ENCODE peak calls at places on chromosomes 13 and 19, in six cellular contexts. One of them, this sample, is unnamed.

GRCh38 chr13:31891472-31891871 is 140.1 kb upstream of the FRY start:
- DNase-seq in pancreas: no peak
- DNase-seq in Caco-2: no peak
- DNase-seq in upper lobe of left lung: no peak
- DNase-seq in neural crest cell: no peak
- DNase-seq in GM23338: no peak
- DNase-seq in this sample: no peak

GRCh38 chr13:95239293-95239692 is 62.0 kb downstream of the ABCC4 start:
- DNase-seq in neural crest cell: no peak
- DNase-seq in pancreas: no peak
- DNase-seq in upper lobe of left lung: no peak
- DNase-seq in Caco-2: no peak
- DNase-seq in GM23338: no peak
- DNase-seq in this sample: no peak

GRCh38 chr19:40567040-40567749 is 9.5 kb upstream of the SHKBP1 start:
- DNase-seq in pancreas: no peak
- DNase-seq in neural crest cell: no peak
- DNase-seq in GM23338: peak; percentile 55
- DNase-seq in upper lobe of left lung: no peak
- DNase-seq in Caco-2: no peak
- DNase-seq in this sample: peak; percentile 47

GRCh38 chr19:41702208-41702651 is 6.2 kb upstream of the CEACAM5 start:
- DNase-seq in upper lobe of left lung: no peak
- DNase-seq in GM23338: no peak
- DNase-seq in pancreas: no peak
- DNase-seq in neural crest cell: no peak
- DNase-seq in Caco-2: no peak
- DNase-seq in this sample: no peak

GRCh38 chr19:46132508-46133100 is 8.1 kb upstream of the IGFL3 start:
- DNase-seq in pancreas: no peak
- DNase-seq in GM23338: no peak
- DNase-seq in neural crest cell: no peak
- DNase-seq in upper lobe of left lung: no peak
- DNase-seq in Caco-2: no peak
- DNase-seq in this sample: no peak

GRCh38 chr13:49627831-49628652 is at the start of gene ARL11:
- DNase-seq in pancreas: no peak
- DNase-seq in neural crest cell: no peak
- DNase-seq in GM23338: peak; percentile 90
- DNase-seq in upper lobe of left lung: peak; percentile 87
- DNase-seq in Caco-2: peak; percentile 53
- DNase-seq in this sample: peak; percentile 62

GRCh38 chr13:113952983-113953520 is 20.8 kb downstream of the C13orf46 start:
- DNase-seq in upper lobe of left lung: peak; percentile 63
- DNase-seq in Caco-2: no peak
- DNase-seq in GM23338: no peak
- DNase-seq in neural crest cell: no peak
- DNase-seq in pancreas: no peak
- DNase-seq in this sample: peak; percentile 11

GRCh38 chr19:19568802-19569756 is 31.0 kb downstream of the CILP2 start:
- DNase-seq in pancreas: no peak
- DNase-seq in Caco-2: no peak
- DNase-seq in neural crest cell: no peak
- DNase-seq in GM23338: no peak
- DNase-seq in upper lobe of left lung: no peak
- DNase-seq in this sample: no peak

GRCh38 chr13:48222358-48223015 is 10.5 kb upstream of the ITM2B start:
- DNase-seq in pancreas: no peak
- DNase-seq in upper lobe of left lung: no peak
- DNase-seq in GM23338: no peak
- DNase-seq in Caco-2: no peak
- DNase-seq in neural crest cell: no peak
- DNase-seq in this sample: no peak

GRCh38 chr13:29438772-29439171 is 156.7 kb downstream of the SLC7A1 start:
- DNase-seq in neural crest cell: no peak
- DNase-seq in Caco-2: no peak
- DNase-seq in pancreas: no peak
- DNase-seq in GM23338: no peak
- DNase-seq in upper lobe of left lung: no peak
- DNase-seq in this sample: no peak

GRCh38 chr13:99965329-99966000 is 6.1 kb downstream of the ZIC5 start:
- DNase-seq in GM23338: no peak
- DNase-seq in pancreas: no peak
- DNase-seq in Caco-2: no peak
- DNase-seq in neural crest cell: no peak
- DNase-seq in upper lobe of left lung: no peak
- DNase-seq in this sample: no peak

GRCh38 chr13:27919934-27920676 is at the start of gene PDX1:
- DNase-seq in neural crest cell: no peak
- DNase-seq in GM23338: peak; percentile 83
- DNase-seq in Caco-2: peak; percentile 86
- DNase-seq in upper lobe of left lung: peak; percentile 90
- DNase-seq in pancreas: peak; percentile 92
- DNase-seq in this sample: peak; percentile 71

GRCh38 chr19:12527034-12527836 is 24.0 kb downstream of the ZNF564 start:
- DNase-seq in pancreas: no peak
- DNase-seq in upper lobe of left lung: no peak
- DNase-seq in Caco-2: no peak
- DNase-seq in neural crest cell: no peak
- DNase-seq in GM23338: peak; percentile 69
- DNase-seq in this sample: no peak

GRCh38 chr19:12526542-12526941 is 24.7 kb downstream of the ZNF564 start:
- DNase-seq in pancreas: no peak
- DNase-seq in neural crest cell: no peak
- DNase-seq in upper lobe of left lung: no peak
- DNase-seq in Caco-2: no peak
- DNase-seq in GM23338: no peak
- DNase-seq in this sample: no peak

GRCh38 chr19:12521996-12522395 is 29.3 kb downstream of the ZNF564 start:
- DNase-seq in GM23338: peak; percentile 74
- DNase-seq in Caco-2: no peak
- DNase-seq in pancreas: no peak
- DNase-seq in upper lobe of left lung: no peak
- DNase-seq in neural crest cell: no peak
- DNase-seq in this sample: no peak
- TF ChIP-seq CTCF in GM23338: peak; percentile 66
- TF ChIP-seq CTCF in Caco-2: no peak
- TF ChIP-seq CTCF in pancreas: no peak
- TF ChIP-seq CTCF in upper lobe of left lung: no peak
- TF ChIP-seq CTCF in neural crest cell: peak; percentile 17
- TF ChIP-seq CTCF in this sample: no peak

GRCh38 chr19:55165952-55166529 is 372 bp downstream of the DNAAF3 start:
- DNase-seq in Caco-2: peak; percentile 87
- DNase-seq in neural crest cell: peak; percentile 77
- DNase-seq in pancreas: peak; percentile 71
- DNase-seq in GM23338: peak; percentile 98
- DNase-seq in upper lobe of left lung: peak; percentile 86
- DNase-seq in this sample: peak; percentile 88
- TF ChIP-seq CTCF in Caco-2: peak; percentile 67
- TF ChIP-seq CTCF in neural crest cell: peak; percentile 77
- TF ChIP-seq CTCF in pancreas: no peak
- TF ChIP-seq CTCF in GM23338: peak; percentile 79
- TF ChIP-seq CTCF in upper lobe of left lung: no peak
- TF ChIP-seq CTCF in this sample: peak; percentile 29

GRCh38 chr19:18488403-18488723 is 33.5 kb downstream of the ELL start:
- DNase-seq in Caco-2: no peak
- DNase-seq in neural crest cell: no peak
- DNase-seq in GM23338: no peak
- DNase-seq in pancreas: no peak
- DNase-seq in upper lobe of left lung: no peak
- DNase-seq in this sample: no peak
- TF ChIP-seq CTCF in Caco-2: no peak
- TF ChIP-seq CTCF in neural crest cell: no peak
- TF ChIP-seq CTCF in GM23338: no peak
- TF ChIP-seq CTCF in pancreas: no peak
- TF ChIP-seq CTCF in upper lobe of left lung: peak; percentile 49
- TF ChIP-seq CTCF in this sample: peak; percentile 26

GRCh38 chr13:25588336-25589060 is 216.7 kb downstream of the ATP8A2 start:
- DNase-seq in pancreas: no peak
- DNase-seq in upper lobe of left lung: peak; percentile 20
- DNase-seq in neural crest cell: no peak
- DNase-seq in GM23338: peak; percentile 32
- DNase-seq in Caco-2: no peak
- DNase-seq in this sample: no peak
- TF ChIP-seq CTCF in pancreas: no peak
- TF ChIP-seq CTCF in upper lobe of left lung: no peak
- TF ChIP-seq CTCF in neural crest cell: no peak
- TF ChIP-seq CTCF in GM23338: no peak
- TF ChIP-seq CTCF in Caco-2: no peak
- TF ChIP-seq CTCF in this sample: no peak

GRCh38 chr19:28239270-28239669 is 973.7 kb downstream of the UQCRFS1 start:
- DNase-seq in neural crest cell: peak; percentile 11
- DNase-seq in pancreas: no peak
- DNase-seq in Caco-2: no peak
- DNase-seq in upper lobe of left lung: no peak
- DNase-seq in GM23338: peak; percentile 86
- DNase-seq in this sample: peak; percentile 69
- TF ChIP-seq CTCF in neural crest cell: peak; percentile 48
- TF ChIP-seq CTCF in pancreas: no peak
- TF ChIP-seq CTCF in Caco-2: peak; percentile 25
- TF ChIP-seq CTCF in upper lobe of left lung: no peak
- TF ChIP-seq CTCF in GM23338: peak; percentile 75
- TF ChIP-seq CTCF in this sample: peak; percentile 51

GRCh38 chr13:110044521-110045200 is 258.3 kb upstream of the IRS2 start:
- DNase-seq in Caco-2: no peak
- DNase-seq in upper lobe of left lung: no peak
- DNase-seq in GM23338: peak; percentile 44
- DNase-seq in pancreas: no peak
- DNase-seq in neural crest cell: no peak
- DNase-seq in this sample: no peak

GRCh38 chr13:110045202-110045601 is 258.8 kb upstream of the IRS2 start:
- DNase-seq in upper lobe of left lung: no peak
- DNase-seq in pancreas: no peak
- DNase-seq in neural crest cell: no peak
- DNase-seq in Caco-2: no peak
- DNase-seq in GM23338: no peak
- DNase-seq in this sample: no peak

GRCh38 chr13:110037925-110038573 is 251.7 kb upstream of the IRS2 start:
- DNase-seq in GM23338: no peak
- DNase-seq in neural crest cell: no peak
- DNase-seq in upper lobe of left lung: no peak
- DNase-seq in Caco-2: no peak
- DNase-seq in pancreas: no peak
- DNase-seq in this sample: no peak

GRCh38 chr13:110045919-110046318 is 259.5 kb upstream of the IRS2 start:
- DNase-seq in Caco-2: no peak
- DNase-seq in upper lobe of left lung: no peak
- DNase-seq in GM23338: no peak
- DNase-seq in neural crest cell: no peak
- DNase-seq in pancreas: no peak
- DNase-seq in this sample: no peak

GRCh38 chr13:110042253-110042652 is 255.9 kb upstream of the IRS2 start:
- DNase-seq in pancreas: no peak
- DNase-seq in GM23338: no peak
- DNase-seq in upper lobe of left lung: no peak
- DNase-seq in Caco-2: no peak
- DNase-seq in neural crest cell: no peak
- DNase-seq in this sample: no peak
- TF ChIP-seq CTCF in pancreas: no peak
- TF ChIP-seq CTCF in GM23338: no peak
- TF ChIP-seq CTCF in upper lobe of left lung: no peak
- TF ChIP-seq CTCF in Caco-2: no peak
- TF ChIP-seq CTCF in neural crest cell: no peak
- TF ChIP-seq CTCF in this sample: no peak

GRCh38 chr19:48393559-48394330 is at the start of gene GRIN2D:
- DNase-seq in pancreas: peak; percentile 45
- DNase-seq in upper lobe of left lung: peak; percentile 88
- DNase-seq in GM23338: peak; percentile 65
- DNase-seq in neural crest cell: peak; percentile 45
- DNase-seq in Caco-2: peak; percentile 57
- DNase-seq in this sample: peak; percentile 87
- TF ChIP-seq CTCF in pancreas: no peak
- TF ChIP-seq CTCF in upper lobe of left lung: no peak
- TF ChIP-seq CTCF in GM23338: peak; percentile 34
- TF ChIP-seq CTCF in neural crest cell: no peak
- TF ChIP-seq CTCF in Caco-2: peak; percentile 20
- TF ChIP-seq CTCF in this sample: no peak

GRCh38 chr19:15461694-15462093 is 2.6 kb downstream of the RASAL3 start:
- DNase-seq in neural crest cell: no peak
- DNase-seq in pancreas: no peak
- DNase-seq in upper lobe of left lung: no peak
- DNase-seq in Caco-2: no peak
- DNase-seq in GM23338: no peak
- DNase-seq in this sample: no peak

GRCh38 chr19:15467734-15468214 is 3.4 kb upstream of the RASAL3 start:
- DNase-seq in upper lobe of left lung: no peak
- DNase-seq in GM23338: no peak
- DNase-seq in neural crest cell: no peak
- DNase-seq in Caco-2: no peak
- DNase-seq in pancreas: no peak
- DNase-seq in this sample: no peak

GRCh38 chr19:15464394-15465385 is at the start of gene RASAL3:
- DNase-seq in pancreas: no peak
- DNase-seq in GM23338: peak; percentile 49
- DNase-seq in upper lobe of left lung: peak; percentile 53
- DNase-seq in neural crest cell: no peak
- DNase-seq in Caco-2: no peak
- DNase-seq in this sample: no peak

GRCh38 chr19:15466851-15467733 is 2.7 kb upstream of the RASAL3 start:
- DNase-seq in GM23338: no peak
- DNase-seq in neural crest cell: no peak
- DNase-seq in Caco-2: no peak
- DNase-seq in upper lobe of left lung: no peak
- DNase-seq in pancreas: no peak
- DNase-seq in this sample: no peak

GRCh38 chr19:15463865-15464371 is 426 bp downstream of the RASAL3 start:
- DNase-seq in neural crest cell: no peak
- DNase-seq in pancreas: no peak
- DNase-seq in GM23338: peak; percentile 59
- DNase-seq in Caco-2: no peak
- DNase-seq in upper lobe of left lung: peak; percentile 82
- DNase-seq in this sample: no peak
- TF ChIP-seq CTCF in neural crest cell: no peak
- TF ChIP-seq CTCF in pancreas: no peak
- TF ChIP-seq CTCF in GM23338: peak; percentile 7
- TF ChIP-seq CTCF in Caco-2: no peak
- TF ChIP-seq CTCF in upper lobe of left lung: no peak
- TF ChIP-seq CTCF in this sample: no peak